ENCODE peak calls at places on chromosome 4, in ten cellular contexts. O, G, Q, V, F, X, H, K, N and Y are unnamed samples.

GRCh38 chr4:170256807-170257206 is 167.1 kb upstream of the AADAT start:
- DNase-seq in F (no peak), H (no peak), O (no peak), N (no peak), Q (no peak), K (no peak), X (no peak), G (no peak), V (no peak), Y (no peak)

GRCh38 chr4:109721033-109721432 is 8.8 kb downstream of the PLA2G12A start:
- DNase-seq in O (no peak), F (peak), H (no peak), Q (peak), K (no peak), X (no peak), G (no peak), V (no peak), N (no peak), Y (peak)

GRCh38 chr4:127141857-127142256 is 490.9 kb upstream of the INTU start:
- DNase-seq in G (no peak), K (no peak), H (no peak), Q (no peak), O (no peak), V (no peak), X (no peak), N (no peak), F (peak), Y (peak)

GRCh38 chr4:8324640-8325239 is 55.2 kb downstream of the HTRA3 start:
- DNase-seq in Q (no peak), F (no peak), G (no peak), X (no peak), H (no peak), V (no peak), N (no peak), O (no peak), K (no peak), Y (no peak)

GRCh38 chr4:10684631-10685030 is at the start of gene CLNK:
- DNase-seq in Q (no peak), F (no peak), H (no peak), K (no peak), O (no peak), G (no peak), N (no peak), X (no peak), V (no peak), Y (no peak)

GRCh38 chr4:13907255-13907751 is 279.8 kb upstream of the BOD1L1 start:
- DNase-seq in X (peak), N (no peak), K (no peak), G (no peak), Q (peak), H (no peak), V (no peak), O (no peak), F (peak), Y (peak)

GRCh38 chr4:56909083-56909981 is 1.6 kb downstream of the REST start:
- DNase-seq in G (peak), N (no peak), O (peak), X (peak), F (peak), H (no peak), V (no peak), Q (peak), K (peak), Y (peak)

GRCh38 chr4:125125256-125125655 is 189.5 kb upstream of the FAT4 start:
- DNase-seq in N (no peak), F (peak), Q (no peak), V (no peak), H (no peak), K (no peak), O (no peak), G (no peak), X (no peak), Y (peak)

GRCh38 chr4:168384437-168385141 is 66.0 kb upstream of the DDX60 start:
- DNase-seq in G (no peak), N (no peak), Q (no peak), H (no peak), O (no peak), V (no peak), F (peak), X (peak), K (no peak), Y (peak)

GRCh38 chr4:24578364-24578763 is 6.0 kb downstream of the DHX15 start:
- DNase-seq in Q (no peak), G (no peak), N (no peak), K (no peak), X (no peak), F (no peak), V (no peak), H (no peak), O (no peak), Y (no peak)

GRCh38 chr4:115113382-115114106 is at the start of gene NDST4:
- DNase-seq in O (no peak), N (no peak), X (peak), G (peak), H (no peak), F (peak), K (no peak), V (peak), Q (peak), Y (peak)

GRCh38 chr4:20356565-20356964 is 104.9 kb downstream of the SLIT2 start:
- DNase-seq in H (no peak), G (no peak), N (no peak), V (peak), K (no peak), F (peak), O (no peak), Q (no peak), X (no peak), Y (no peak)

GRCh38 chr4:16126714-16127113 is 42.9 kb upstream of the PROM1 start:
- DNase-seq in V (no peak), Q (no peak), N (no peak), K (no peak), F (no peak), X (no peak), G (no peak), O (no peak), H (no peak), Y (no peak)

GRCh38 chr4:149371021-149371420 is 444.6 kb downstream of the IQCM start:
- DNase-seq in Q (peak), O (no peak), X (peak), H (no peak), K (no peak), F (peak), V (peak), G (peak), N (no peak), Y (peak)

GRCh38 chr4:7634611-7635010 is 199.9 kb upstream of the PSAPL1 start:
- DNase-seq in N (no peak), X (no peak), K (no peak), V (no peak), G (no peak), F (no peak), Q (no peak), H (no peak), O (no peak), Y (no peak)

GRCh38 chr4:1249731-1250526 is 999 bp upstream of the CTBP1 start:
- DNase-seq in O (peak), Q (no peak), N (peak), H (peak), G (no peak), X (peak), V (peak), F (peak), K (peak), Y (peak)

GRCh38 chr4:145731026-145731425 is 51.1 kb downstream of the C4orf51 start:
- DNase-seq in Q (peak), V (peak), K (no peak), H (no peak), N (no peak), F (peak), G (peak), X (peak), O (no peak), Y (peak)

GRCh38 chr4:115720611-115721010 is 607.2 kb upstream of the NDST4 start:
- DNase-seq in V (no peak), N (no peak), H (no peak), F (no peak), G (no peak), Q (no peak), K (no peak), O (no peak), X (no peak), Y (peak)

GRCh38 chr4:101232074-101232776 is 115.1 kb downstream of the PPP3CA start:
- DNase-seq in G (no peak), N (no peak), K (peak), V (no peak), Q (peak), X (peak), H (peak), O (no peak), F (peak), Y (peak)

GRCh38 chr4:136841526-136841925 is 690.8 kb downstream of the PCDH18 start:
- DNase-seq in H (no peak), N (no peak), Q (no peak), F (no peak), V (no peak), O (no peak), K (no peak), G (no peak), X (no peak), Y (no peak)

GRCh38 chr4:121796283-121796682 is 4.8 kb upstream of the EXOSC9 start:
- DNase-seq in K (no peak), G (no peak), H (no peak), Q (no peak), F (no peak), V (no peak), X (no peak), O (no peak), N (no peak), Y (no peak)